ENCODE peak calls at places on chromosomes 6 and 20, in eight cellular contexts. One of them, this sample, is unnamed.

GRCh38 chr6:31479933-31480535 is 17.9 kb upstream of the MICB start:
- DNase-seq in mammary epithelial cell: no peak
- DNase-seq in HepG2: no peak
- DNase-seq in HCT116: no peak
- DNase-seq in GM23248: no peak
- DNase-seq in K562: no peak
- DNase-seq in endothelial cell of umbilical vein: no peak
- DNase-seq in Karpas-422: no peak
- DNase-seq in this sample: no peak

GRCh38 chr6:146909886-146910285 is 294.3 kb upstream of the STXBP5 start:
- DNase-seq in HepG2: no peak
- DNase-seq in Karpas-422: no peak
- DNase-seq in endothelial cell of umbilical vein: no peak
- DNase-seq in HCT116: no peak
- DNase-seq in GM23248: no peak
- DNase-seq in K562: no peak
- DNase-seq in mammary epithelial cell: no peak
- DNase-seq in this sample: no peak

GRCh38 chr6:148021715-148022114 is 320.9 kb upstream of the SASH1 start:
- DNase-seq in HepG2: no peak
- DNase-seq in Karpas-422: no peak
- DNase-seq in HCT116: no peak
- DNase-seq in GM23248: no peak
- DNase-seq in mammary epithelial cell: no peak
- DNase-seq in K562: no peak
- DNase-seq in endothelial cell of umbilical vein: peak; percentile 91
- DNase-seq in this sample: no peak

GRCh38 chr6:153172815-153173214 is 41.7 kb upstream of the RGS17 start:
- DNase-seq in Karpas-422: no peak
- DNase-seq in mammary epithelial cell: no peak
- DNase-seq in HCT116: no peak
- DNase-seq in K562: no peak
- DNase-seq in HepG2: no peak
- DNase-seq in endothelial cell of umbilical vein: no peak
- DNase-seq in GM23248: no peak
- DNase-seq in this sample: no peak

GRCh38 chr6:160853946-160854345 is 137.6 kb upstream of the MAP3K4 start:
- DNase-seq in GM23248: no peak
- DNase-seq in mammary epithelial cell: no peak
- DNase-seq in endothelial cell of umbilical vein: no peak
- DNase-seq in K562: no peak
- DNase-seq in HCT116: no peak
- DNase-seq in Karpas-422: no peak
- DNase-seq in HepG2: no peak
- DNase-seq in this sample: no peak

GRCh38 chr6:21199246-21199645 is 394.3 kb upstream of the SOX4 start:
- DNase-seq in GM23248: no peak
- DNase-seq in HCT116: no peak
- DNase-seq in K562: no peak
- DNase-seq in mammary epithelial cell: no peak
- DNase-seq in Karpas-422: no peak
- DNase-seq in HepG2: no peak
- DNase-seq in endothelial cell of umbilical vein: no peak
- DNase-seq in this sample: no peak

GRCh38 chr20:8367679-8368078 is 235.6 kb downstream of the PLCB1 start:
- DNase-seq in GM23248: no peak
- DNase-seq in HCT116: no peak
- DNase-seq in mammary epithelial cell: no peak
- DNase-seq in HepG2: no peak
- DNase-seq in Karpas-422: no peak
- DNase-seq in K562: no peak
- DNase-seq in endothelial cell of umbilical vein: no peak
- DNase-seq in this sample: no peak

GRCh38 chr20:16661738-16662137 is 68.1 kb upstream of the SNRPB2 start:
- DNase-seq in mammary epithelial cell: no peak
- DNase-seq in Karpas-422: no peak
- DNase-seq in HCT116: no peak
- DNase-seq in GM23248: peak; percentile 3
- DNase-seq in endothelial cell of umbilical vein: no peak
- DNase-seq in HepG2: no peak
- DNase-seq in K562: no peak
- DNase-seq in this sample: no peak

GRCh38 chr6:33312361-33313104 is 1.3 kb downstream of the TAPBP start:
- DNase-seq in GM23248: peak; percentile 86
- DNase-seq in HepG2: peak; percentile 84
- DNase-seq in K562: peak; percentile 91
- DNase-seq in endothelial cell of umbilical vein: peak; percentile 39
- DNase-seq in Karpas-422: peak; percentile 89
- DNase-seq in HCT116: peak; percentile 59
- DNase-seq in mammary epithelial cell: peak; percentile 85
- DNase-seq in this sample: no peak

GRCh38 chr6:3753228-3753795 is 1.8 kb upstream of the PXDC1 start:
- DNase-seq in HepG2: no peak
- DNase-seq in endothelial cell of umbilical vein: peak; percentile 93
- DNase-seq in HCT116: no peak
- DNase-seq in K562: no peak
- DNase-seq in mammary epithelial cell: no peak
- DNase-seq in GM23248: no peak
- DNase-seq in Karpas-422: no peak
- DNase-seq in this sample: no peak

GRCh38 chr20:60038400-60038799 is 80.2 kb downstream of the CDH26 start:
- DNase-seq in endothelial cell of umbilical vein: no peak
- DNase-seq in HCT116: no peak
- DNase-seq in HepG2: no peak
- DNase-seq in GM23248: no peak
- DNase-seq in K562: no peak
- DNase-seq in Karpas-422: peak; percentile 29
- DNase-seq in mammary epithelial cell: no peak
- DNase-seq in this sample: no peak

GRCh38 chr6:9766240-9766915 is 648.5 kb downstream of the TFAP2A start:
- DNase-seq in Karpas-422: no peak
- DNase-seq in GM23248: peak; percentile 75
- DNase-seq in HCT116: peak; percentile 10
- DNase-seq in endothelial cell of umbilical vein: peak; percentile 82
- DNase-seq in K562: no peak
- DNase-seq in mammary epithelial cell: peak; percentile 56
- DNase-seq in HepG2: no peak
- DNase-seq in this sample: peak; percentile 12

GRCh38 chr20:13220194-13220856 is 749 bp upstream of the ISM1 start:
- DNase-seq in Karpas-422: no peak
- DNase-seq in GM23248: peak; percentile 54
- DNase-seq in HepG2: no peak
- DNase-seq in endothelial cell of umbilical vein: peak; percentile 24
- DNase-seq in mammary epithelial cell: peak; percentile 45
- DNase-seq in HCT116: no peak
- DNase-seq in K562: no peak
- DNase-seq in this sample: no peak

GRCh38 chr6:150891886-150892485 is 26.5 kb downstream of the MTHFD1L start:
- DNase-seq in K562: peak; percentile 81
- DNase-seq in GM23248: peak; percentile 82
- DNase-seq in HepG2: peak; percentile 69
- DNase-seq in mammary epithelial cell: peak; percentile 57
- DNase-seq in Karpas-422: peak; percentile 88
- DNase-seq in HCT116: peak; percentile 64
- DNase-seq in endothelial cell of umbilical vein: peak; percentile 90
- DNase-seq in this sample: peak; percentile 34

GRCh38 chr6:31651602-31652191 is 764 bp downstream of the BAG6 start:
- DNase-seq in HCT116: peak; percentile 55
- DNase-seq in K562: peak; percentile 94
- DNase-seq in mammary epithelial cell: peak; percentile 76
- DNase-seq in HepG2: peak; percentile 89
- DNase-seq in endothelial cell of umbilical vein: peak; percentile 84
- DNase-seq in GM23248: peak; percentile 91
- DNase-seq in Karpas-422: peak; percentile 81
- DNase-seq in this sample: no peak

GRCh38 chr20:56439784-56440291 is 27.8 kb downstream of the CASS4 start:
- DNase-seq in GM23248: peak; percentile 99
- DNase-seq in K562: no peak
- DNase-seq in HepG2: no peak
- DNase-seq in Karpas-422: no peak
- DNase-seq in HCT116: no peak
- DNase-seq in mammary epithelial cell: peak; percentile 37
- DNase-seq in endothelial cell of umbilical vein: peak; percentile 23
- DNase-seq in this sample: no peak

GRCh38 chr20:32343438-32343837 is 14.7 kb upstream of the ASXL1 start:
- DNase-seq in mammary epithelial cell: peak; percentile 76
- DNase-seq in HCT116: no peak
- DNase-seq in K562: no peak
- DNase-seq in GM23248: peak; percentile 94
- DNase-seq in HepG2: no peak
- DNase-seq in Karpas-422: no peak
- DNase-seq in endothelial cell of umbilical vein: no peak
- DNase-seq in this sample: no peak

GRCh38 chr6:90222724-90223198 is 73.9 kb downstream of the BACH2 start:
- DNase-seq in endothelial cell of umbilical vein: no peak
- DNase-seq in GM23248: peak; percentile 34
- DNase-seq in K562: peak; percentile 27
- DNase-seq in HepG2: peak; percentile 27
- DNase-seq in mammary epithelial cell: peak; percentile 87
- DNase-seq in Karpas-422: no peak
- DNase-seq in HCT116: peak; percentile 96
- DNase-seq in this sample: no peak

GRCh38 chr6:118746100-118746874 is 94.9 kb upstream of the CEP85L start:
- DNase-seq in endothelial cell of umbilical vein: no peak
- DNase-seq in GM23248: no peak
- DNase-seq in Karpas-422: no peak
- DNase-seq in K562: peak; percentile 39
- DNase-seq in mammary epithelial cell: no peak
- DNase-seq in HCT116: no peak
- DNase-seq in HepG2: no peak
- DNase-seq in this sample: no peak

GRCh38 chr20:8454137-8454712 is 322.2 kb downstream of the PLCB1 start:
- DNase-seq in K562: no peak
- DNase-seq in endothelial cell of umbilical vein: peak; percentile 80
- DNase-seq in mammary epithelial cell: peak; percentile 43
- DNase-seq in HepG2: peak; percentile 65
- DNase-seq in GM23248: peak; percentile 97
- DNase-seq in Karpas-422: peak; percentile 70
- DNase-seq in HCT116: peak; percentile 41
- DNase-seq in this sample: peak; percentile 17

GRCh38 chr20:2509468-2509781 is 710 bp upstream of the ZNF343 start:
- DNase-seq in endothelial cell of umbilical vein: no peak
- DNase-seq in HepG2: no peak
- DNase-seq in K562: peak; percentile 63
- DNase-seq in Karpas-422: no peak
- DNase-seq in HCT116: no peak
- DNase-seq in mammary epithelial cell: no peak
- DNase-seq in GM23248: peak; percentile 23
- DNase-seq in this sample: no peak
- H2AFZ ChIP-seq in endothelial cell of umbilical vein: peak overlapping the region; percentile 37
- H2AFZ ChIP-seq in HepG2: peak overlapping the region; percentile 99
- H2AFZ ChIP-seq in K562: peak overlapping the region; percentile 100
- H2AFZ ChIP-seq in Karpas-422: peak overlapping the region; percentile 92
- H2AFZ ChIP-seq in HCT116: peak overlapping the region; percentile 94
- H2AFZ ChIP-seq in mammary epithelial cell: peak overlapping the region; percentile 98
- H2AFZ ChIP-seq in GM23248: peak overlapping the region; percentile 94
- H2AFZ ChIP-seq in this sample: peak overlapping the region; percentile 96

DNA sequence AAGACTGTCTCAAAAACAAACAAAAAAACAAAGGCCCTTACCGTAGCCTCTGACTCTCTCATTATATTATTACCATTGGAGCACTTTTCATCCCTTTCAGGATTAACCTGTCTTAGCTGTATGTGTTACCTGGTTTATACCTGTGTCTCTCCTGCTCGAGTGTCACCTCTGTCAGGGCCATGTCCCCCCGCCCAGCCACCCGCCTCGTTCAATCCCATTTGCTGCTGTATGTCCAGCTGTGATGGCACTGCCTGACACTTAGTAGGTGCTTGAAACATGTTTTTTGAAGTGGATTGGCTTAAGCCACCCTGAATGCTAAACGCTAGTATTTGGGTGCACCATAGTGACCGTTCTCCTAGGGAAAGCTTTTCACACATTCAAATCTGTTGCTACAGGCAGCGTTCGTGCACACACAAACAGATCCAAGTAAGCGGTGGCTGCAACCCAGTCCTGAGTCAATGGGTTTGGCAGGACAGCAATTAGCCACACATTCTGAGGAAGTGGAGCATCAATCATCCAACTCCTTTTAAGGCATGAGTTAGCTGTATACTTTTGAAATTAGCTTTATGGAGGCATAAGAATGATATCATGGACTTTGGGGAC is 98.9 kb upstream of the ZNF217 start:
- DNase-seq in HCT116: no peak
- DNase-seq in Karpas-422: no peak
- DNase-seq in HepG2: no peak
- DNase-seq in GM23248: peak; percentile 96
- DNase-seq in K562: no peak
- DNase-seq in endothelial cell of umbilical vein: peak; percentile 35
- DNase-seq in mammary epithelial cell: no peak
- DNase-seq in this sample: no peak
- H2AFZ ChIP-seq in HCT116: no peak overlapping the region
- H2AFZ ChIP-seq in Karpas-422: no peak overlapping the region
- H2AFZ ChIP-seq in HepG2: no peak overlapping the region
- H2AFZ ChIP-seq in GM23248: peak overlapping the region; percentile 51
- H2AFZ ChIP-seq in K562: peak overlapping the region; percentile 15
- H2AFZ ChIP-seq in endothelial cell of umbilical vein: peak overlapping the region; percentile 7
- H2AFZ ChIP-seq in mammary epithelial cell: no peak overlapping the region
- H2AFZ ChIP-seq in this sample: peak overlapping the region; percentile 15

DNA sequence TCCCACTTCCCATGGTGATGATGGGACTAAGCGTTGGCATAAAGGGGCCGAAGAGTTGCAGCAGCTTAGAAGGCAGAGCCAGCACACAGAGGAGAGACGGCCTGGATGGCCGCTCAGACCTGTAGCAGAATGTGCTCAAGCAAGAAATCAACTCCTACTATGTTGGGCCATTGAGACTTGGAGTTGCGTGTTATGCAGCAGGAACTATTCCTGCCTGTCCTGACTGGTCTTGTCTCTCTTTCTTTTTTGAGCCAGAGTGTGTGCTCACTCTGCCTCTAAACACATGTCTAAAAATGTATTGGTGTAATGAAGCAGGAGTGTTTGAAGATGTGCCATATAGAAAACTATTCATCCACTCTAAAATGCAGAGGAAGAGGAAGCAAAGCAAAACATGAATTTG is 20.5 kb upstream of the SYNJ2 start:
- DNase-seq in HepG2: no peak
- DNase-seq in GM23248: no peak
- DNase-seq in endothelial cell of umbilical vein: no peak
- DNase-seq in mammary epithelial cell: peak; percentile 43
- DNase-seq in Karpas-422: no peak
- DNase-seq in HCT116: no peak
- DNase-seq in K562: no peak
- DNase-seq in this sample: no peak
- H2AFZ ChIP-seq in HepG2: no peak overlapping the region
- H2AFZ ChIP-seq in GM23248: no peak overlapping the region
- H2AFZ ChIP-seq in endothelial cell of umbilical vein: no peak overlapping the region
- H2AFZ ChIP-seq in mammary epithelial cell: peak overlapping the region; percentile 66
- H2AFZ ChIP-seq in Karpas-422: no peak overlapping the region
- H2AFZ ChIP-seq in HCT116: no peak overlapping the region
- H2AFZ ChIP-seq in K562: no peak overlapping the region
- H2AFZ ChIP-seq in this sample: no peak overlapping the region

GRCh38 chr6:29524982-29525639 is 34.4 kb downstream of the UBD start:
- DNase-seq in K562: no peak
- DNase-seq in mammary epithelial cell: no peak
- DNase-seq in HepG2: no peak
- DNase-seq in Karpas-422: no peak
- DNase-seq in HCT116: no peak
- DNase-seq in GM23248: no peak
- DNase-seq in endothelial cell of umbilical vein: no peak
- DNase-seq in this sample: no peak
- H2AFZ ChIP-seq in K562: no peak overlapping the region
- H2AFZ ChIP-seq in mammary epithelial cell: no peak overlapping the region
- H2AFZ ChIP-seq in HepG2: no peak overlapping the region
- H2AFZ ChIP-seq in Karpas-422: no peak overlapping the region
- H2AFZ ChIP-seq in HCT116: no peak overlapping the region
- H2AFZ ChIP-seq in GM23248: no peak overlapping the region
- H2AFZ ChIP-seq in endothelial cell of umbilical vein: no peak overlapping the region
- H2AFZ ChIP-seq in this sample: no peak overlapping the region

This sample was measured in GM12878.